ENCODE peak calls at places on chromosomes 13 and 19, in nine cellular contexts. K is NCI-H1694; W is AG09319; H is body of pancreas; S is stimulated activated CD8-positive, alpha-beta memory T cell treated with anti-CD3 and anti-CD28 coated beads, Interleukin-2, amount 100 ng/mL, for 48 hours; L is germinal center; R is cardiac fibroblast; J is Kasumi-1; U is T-helper 1 cell. Z is an unnamed sample.

GRCh38 chr13:88345171-88345847 is 674.1 kb downstream of the SLITRK5 start:
- DNase-seq in K (no peak), W (no peak), H (no peak), S (no peak), L (no peak), R (no peak), J (no peak), U (no peak), Z (no peak)

GRCh38 chr13:99151516-99151915 is 49.1 kb upstream of the UBAC2 start:
- DNase-seq in K (no peak), W (no peak), H (no peak), S (peak), L (no peak), R (peak), J (no peak), U (no peak), Z (no peak)

GRCh38 chr13:24834902-24835510 is 71.0 kb downstream of the RNF17 start:
- DNase-seq in K (no peak), W (no peak), H (peak), S (no peak), L (no peak), R (no peak), J (no peak), U (no peak), Z (peak)

GRCh38 chr13:111846396-111847174 is 220.4 kb upstream of the SOX1 start:
- DNase-seq in K (no peak), W (no peak), H (no peak), S (no peak), L (no peak), R (no peak), J (no peak), U (no peak), Z (no peak)

GRCh38 chr13:95145587-95145986 is 155.7 kb downstream of the ABCC4 start:
- DNase-seq in K (no peak), W (no peak), H (no peak), S (no peak), L (no peak), R (no peak), J (no peak), U (no peak), Z (no peak)

GRCh38 chr19:48793271-48793670 is 17.6 kb downstream of the BCAT2 start:
- DNase-seq in K (no peak), W (no peak), H (no peak), S (no peak), L (no peak), R (no peak), J (no peak), U (no peak), Z (no peak)

GRCh38 chr19:45440873-45441654 is 17.3 kb upstream of the ERCC1 start:
- DNase-seq in K (no peak), W (no peak), H (no peak), S (no peak), L (no peak), R (peak), J (peak), U (no peak), Z (no peak)

GRCh38 chr19:1446713-1447564 is 3.0 kb upstream of the APC2 start:
- DNase-seq in K (no peak), W (no peak), H (no peak), S (no peak), L (peak), R (no peak), J (no peak), U (no peak), Z (no peak)

GRCh38 chr19:48549380-48549779 is 2.6 kb upstream of the SULT2B1 start:
- DNase-seq in K (no peak), W (no peak), H (no peak), S (no peak), L (no peak), R (no peak), J (no peak), U (no peak), Z (no peak)